ENCODE peak calls at places on chromosome 21, in eight cellular contexts. F, C, Q, P, X, I, T and W are unnamed samples.

GRCh38 chr21:25848309-25848708 is 113.5 kb downstream of the GABPA start:
- DNase-seq in I (no peak), F (no peak), P (no peak), Q (no peak), T (no peak), C (no peak), X (no peak), W (no peak)

GRCh38 chr21:33025106-33025470 is 647 bp upstream of the OLIG2 start:
- DNase-seq in T (no peak), X (no peak), I (no peak), C (no peak), P (no peak), F (no peak), Q (no peak), W (peak)

GRCh38 chr21:32389337-32390015 is 3.3 kb downstream of the URB1 start:
- DNase-seq in P (no peak), Q (no peak), F (no peak), I (no peak), X (no peak), T (peak), C (no peak), W (no peak)

GRCh38 chr21:15199940-15200339 is 135.1 kb upstream of the NRIP1 start:
- DNase-seq in P (no peak), Q (no peak), T (no peak), C (no peak), I (no peak), X (no peak), F (no peak), W (no peak)

GRCh38 chr21:32137266-32137665 is 141.6 kb downstream of the MIS18A start:
- DNase-seq in T (no peak), F (no peak), Q (peak), I (no peak), P (no peak), X (no peak), C (no peak), W (no peak)

GRCh38 chr21:39674794-39675193 is 62.1 kb downstream of the B3GALT5 start:
- DNase-seq in T (no peak), Q (no peak), F (no peak), P (no peak), I (no peak), C (no peak), X (no peak), W (no peak)

GRCh38 chr21:33543505-33544129 is 779 bp downstream of the SON start:
- DNase-seq in T (peak), I (no peak), X (peak), C (no peak), Q (peak), P (peak), F (no peak), W (no peak)

GRCh38 chr21:16179732-16180131 is 449.9 kb downstream of the USP25 start:
- DNase-seq in P (no peak), X (no peak), Q (no peak), C (no peak), F (no peak), T (peak), I (no peak), W (no peak)

GRCh38 chr21:15742694-15743093 is 12.9 kb downstream of the USP25 start:
- DNase-seq in X (no peak), C (no peak), Q (no peak), F (no peak), P (no peak), I (no peak), T (no peak), W (no peak)

GRCh38 chr21:45510466-45510955 is 31.7 kb downstream of the SLC19A1 start:
- DNase-seq in I (no peak), P (no peak), F (no peak), T (no peak), X (no peak), C (peak), Q (no peak), W (no peak)

GRCh38 chr21:33036430-33037162 is 10.9 kb downstream of the OLIG2 start:
- DNase-seq in T (peak), Q (peak), F (no peak), I (no peak), X (no peak), P (no peak), C (no peak), W (no peak)

GRCh38 chr21:41095983-41096382 is 72.0 kb upstream of the BACE2 start:
- DNase-seq in C (no peak), X (no peak), I (no peak), P (no peak), T (no peak), Q (no peak), F (no peak), W (no peak)

GRCh38 chr21:15121097-15121654 is 56.4 kb upstream of the NRIP1 start:
- DNase-seq in X (no peak), P (no peak), C (no peak), T (no peak), Q (no peak), F (no peak), I (no peak), W (no peak)

GRCh38 chr21:45847870-45848269 is 133.7 kb upstream of the COL6A1 start:
- DNase-seq in Q (no peak), C (no peak), F (no peak), T (no peak), I (no peak), P (no peak), X (no peak), W (no peak)

GRCh38 chr21:40466893-40467483 is 380.0 kb downstream of the DSCAM start:
- DNase-seq in C (no peak), Q (no peak), F (no peak), T (no peak), I (no peak), X (no peak), P (no peak), W (no peak)

GRCh38 chr21:42830456-42831455 is 48.6 kb downstream of the WDR4 start:
- DNase-seq in T (no peak), X (no peak), C (no peak), P (no peak), F (peak), Q (no peak), I (peak), W (no peak)
- TF ChIP-seq CTCF in T (peak), X (no peak), C (no peak), P (peak), F (no peak), Q (no peak), I (no peak), W (no peak)

DNA sequence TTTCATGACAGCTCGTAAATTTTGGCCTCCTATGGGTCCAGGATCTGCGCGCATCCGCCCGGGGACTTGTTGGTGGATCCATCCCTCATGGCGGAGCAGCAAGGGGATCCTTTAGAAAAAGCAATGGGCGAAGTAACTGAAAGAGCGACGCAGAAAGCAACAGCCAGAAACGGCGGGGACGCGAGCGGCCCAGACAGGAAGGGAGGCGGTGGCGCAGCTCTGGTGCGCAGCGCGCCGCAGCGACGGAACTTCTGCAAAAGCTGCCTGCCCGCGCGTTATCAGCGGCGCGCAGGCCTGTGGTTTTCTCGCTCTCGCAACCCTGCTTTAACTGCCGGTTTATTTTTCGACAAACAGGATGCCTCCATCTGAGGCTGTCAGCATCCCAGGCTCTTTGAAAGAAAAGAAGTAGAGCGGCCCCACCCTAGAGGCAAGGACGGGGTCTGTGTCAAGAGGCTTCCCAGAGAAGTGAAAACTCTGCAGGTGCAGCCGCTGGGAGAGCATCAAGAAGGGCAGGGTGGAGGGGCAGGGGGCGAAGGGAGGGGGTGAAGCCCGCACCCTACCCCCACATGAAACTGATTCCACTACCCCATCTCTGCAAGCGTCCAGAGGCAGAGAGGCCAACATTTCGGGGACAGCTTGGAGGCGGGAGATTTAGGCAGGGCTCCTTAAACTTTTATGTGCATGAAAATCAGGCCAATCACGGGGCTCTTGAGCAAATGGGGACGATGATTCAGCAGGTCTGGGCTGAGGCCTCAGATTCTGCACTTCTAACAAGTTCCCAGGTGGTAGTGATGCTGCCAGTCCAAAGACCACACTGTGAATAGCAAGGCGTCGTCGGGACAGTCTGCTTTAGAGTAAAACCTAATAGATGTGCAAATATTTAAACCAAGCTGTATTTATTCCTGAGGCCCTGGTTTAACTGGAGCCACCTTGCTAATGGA is 22.2 kb downstream of the RUNX1 start:
- DNase-seq in P (peak), T (peak), I (peak), C (peak), X (no peak), F (no peak), Q (peak), W (no peak)
- TF ChIP-seq CTCF in P (no peak), T (no peak), I (no peak), C (no peak), X (no peak), F (no peak), Q (no peak), W (no peak)

DNA sequence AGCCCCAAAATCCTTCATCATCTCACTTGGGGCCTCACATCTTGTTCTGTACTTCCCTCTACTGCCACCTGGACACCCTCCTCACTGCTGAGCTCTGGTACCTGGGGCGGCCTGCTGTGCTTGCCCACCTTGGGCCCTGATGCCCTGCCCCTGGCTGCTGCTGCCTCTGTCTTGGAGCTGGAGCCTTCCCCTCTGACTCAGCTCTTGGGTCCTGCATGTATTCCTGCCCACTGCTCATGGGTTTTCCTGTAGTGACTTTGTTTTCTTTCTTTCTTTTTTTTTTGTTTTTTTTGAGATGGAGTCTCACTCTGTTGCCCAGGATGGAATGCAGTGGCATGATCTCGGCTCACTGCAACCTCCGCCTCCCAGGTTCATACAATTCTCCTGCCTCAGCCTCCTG is 37.5 kb downstream of the TRAPPC10 start:
- DNase-seq in F (no peak), Q (no peak), I (no peak), X (no peak), P (no peak), T (no peak), C (no peak), W (no peak)
- TF ChIP-seq CTCF in F (no peak), Q (no peak), I (no peak), X (no peak), P (no peak), T (no peak), C (no peak), W (no peak)

DNA sequence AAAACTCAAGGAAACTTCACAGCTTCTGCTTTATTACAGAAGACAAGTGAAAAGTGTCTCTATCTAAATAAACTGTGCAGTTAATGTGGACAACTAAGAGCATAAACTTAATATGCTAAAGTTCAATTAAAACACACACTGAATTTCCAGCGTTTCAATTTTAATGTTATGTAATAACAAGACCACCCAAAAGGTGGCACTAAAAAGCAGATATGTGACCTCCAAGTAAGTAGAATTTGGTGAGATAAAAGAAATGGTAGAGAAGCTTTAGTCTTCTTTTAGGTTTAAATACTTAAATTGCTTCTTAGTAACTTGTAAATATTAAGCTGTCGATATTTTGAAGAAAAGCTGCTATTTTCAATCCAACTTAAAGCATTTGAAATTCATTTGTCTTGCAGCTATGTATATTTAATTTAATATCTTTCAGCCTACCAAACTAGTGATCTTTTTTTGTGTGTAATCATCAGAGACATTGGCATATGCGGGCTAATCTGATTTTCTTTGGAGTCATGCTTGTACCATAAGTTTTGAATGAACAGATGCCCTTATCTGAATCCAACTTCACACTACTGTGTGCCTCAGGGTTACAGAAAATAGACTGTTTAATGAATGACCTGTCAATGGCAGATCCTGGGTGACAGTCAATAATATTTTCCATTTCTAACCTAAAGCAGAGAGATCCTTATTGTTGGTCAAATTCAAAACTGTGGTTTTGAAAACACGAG is 36.5 kb upstream of the ADAMTS1 start:
- DNase-seq in Q (peak), C (no peak), F (no peak), I (no peak), P (no peak), T (no peak), X (no peak), W (no peak)
- TF ChIP-seq CTCF in Q (no peak), C (no peak), F (peak), I (no peak), P (no peak), T (no peak), X (peak), W (peak)

DNA sequence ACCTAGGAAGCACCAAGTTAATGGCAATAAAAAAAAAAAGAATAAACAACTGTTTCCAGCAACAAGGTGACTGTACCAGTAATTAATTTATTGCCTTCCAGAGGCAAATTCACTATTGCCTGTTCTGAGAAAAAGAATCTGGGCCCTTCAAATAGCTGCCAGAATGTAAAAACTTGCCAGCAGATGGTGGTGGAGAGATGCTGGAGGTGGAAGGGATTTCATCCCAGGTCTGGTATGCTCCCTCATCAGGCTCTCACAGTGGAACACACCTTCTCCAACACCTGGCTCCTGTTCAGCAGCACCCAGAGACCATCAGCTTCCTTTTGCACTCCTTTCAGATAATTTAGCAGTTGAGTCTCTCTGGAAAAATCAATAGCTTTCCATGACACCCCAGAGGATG is 792.9 kb upstream of the ADAMTS5 start:
- DNase-seq in Q (no peak), T (no peak), I (no peak), C (no peak), P (no peak), X (no peak), F (no peak), W (no peak)
- TF ChIP-seq CTCF in Q (no peak), T (peak), I (no peak), C (no peak), P (no peak), X (no peak), F (no peak), W (no peak)

GRCh38 chr21:44012474-44013379 is 618 bp downstream of the TRAPPC10 start:
- DNase-seq in T (peak), P (peak), X (peak), I (no peak), Q (peak), C (peak), F (no peak), W (peak)
- TF ChIP-seq CTCF in T (no peak), P (peak), X (peak), I (no peak), Q (peak), C (no peak), F (no peak), W (no peak)